ENCODE peak calls at places on chromosomes 2 and 18, in four cellular contexts. V is prostate gland, D is adrenal gland, Y is lower lobe of right lung. O is an unnamed sample.

GRCh38 chr2:46175409-46175808 is 121.8 kb upstream of the EPAS1 start:
- DNase-seq in V (no peak), D (no peak), Y (no peak), O (no peak)

GRCh38 chr2:206392118-206392517 is 51.2 kb upstream of the ADAM23 start:
- DNase-seq in V (no peak), D (peak), Y (no peak), O (no peak)

GRCh38 chr2:121869873-121870272 is 114.4 kb downstream of the TSN start:
- DNase-seq in V (no peak), D (no peak), Y (no peak), O (no peak)

GRCh38 chr2:53877556-53877955 is 17.8 kb upstream of the GPR75 start:
- DNase-seq in V (no peak), D (no peak), Y (no peak), O (no peak)

GRCh38 chr18:7177131-7177744 is 53.7 kb upstream of the LRRC30 start:
- DNase-seq in V (peak), D (peak), Y (no peak), O (no peak)

GRCh38 chr2:39243469-39244123 is at the start of gene CDKL4:
- DNase-seq in V (no peak), D (peak), Y (peak), O (peak)

GRCh38 chr2:6877402-6878305 is at the start of gene RSAD2:
- DNase-seq in V (peak), D (peak), Y (peak), O (peak)

GRCh38 chr2:1638281-1638860 is 105.9 kb downstream of the PXDN start:
- DNase-seq in V (no peak), D (no peak), Y (no peak), O (no peak)

GRCh38 chr2:110688594-110689091 is 10.8 kb upstream of the BUB1 start:
- DNase-seq in V (no peak), D (no peak), Y (no peak), O (no peak)

GRCh38 chr2:191321861-191322662 is 76.9 kb downstream of the MYO1B start:
- DNase-seq in V (no peak), D (no peak), Y (no peak), O (no peak)

GRCh38 chr2:75174981-75175380 is 24.3 kb downstream of the TACR1 start:
- DNase-seq in V (no peak), D (no peak), Y (no peak), O (no peak)

GRCh38 chr2:43676322-43677050 is at the start of gene C1GALT1C1L:
- DNase-seq in V (peak), D (peak), Y (peak), O (peak)

DNA sequence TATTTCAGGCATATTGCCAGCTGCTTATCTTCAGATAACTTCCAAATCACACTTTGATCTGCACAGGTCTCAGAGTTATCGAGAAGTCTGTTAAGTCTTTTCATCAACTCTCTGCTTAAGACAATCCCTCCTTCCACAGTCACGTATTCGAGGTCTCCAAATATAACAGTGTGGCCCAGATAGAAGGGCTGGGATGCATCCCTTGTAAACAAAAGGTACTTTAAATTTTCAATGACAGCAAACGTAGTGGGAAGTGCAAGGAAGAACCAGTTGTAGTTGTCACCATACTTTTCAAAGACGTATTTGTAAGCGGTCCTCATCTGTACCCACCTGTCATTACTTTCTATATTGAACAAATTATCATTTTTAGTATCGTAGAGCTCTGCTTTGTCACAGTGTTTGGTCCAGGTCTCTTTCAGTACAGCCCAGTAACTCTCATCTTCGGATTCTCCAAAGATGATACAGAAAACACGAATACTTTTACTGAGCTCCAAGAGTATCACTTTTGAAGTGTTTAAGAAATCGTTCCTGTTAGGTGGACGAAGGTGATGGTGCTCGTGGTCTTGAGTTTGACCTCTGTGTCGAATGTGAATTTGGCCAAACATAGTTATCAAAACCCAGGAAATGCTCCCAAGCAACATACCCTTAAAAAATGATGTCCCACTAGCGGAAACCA is 445 bp downstream of the C1GALT1C1L start:
- DNase-seq in V (no peak), D (no peak), Y (no peak), O (no peak)
- H3K4me3 ChIP-seq in V (peak), D (peak), Y (peak), O (peak)

GRCh38 chr2:231297108-231297908 is 98.2 kb upstream of the B3GNT7 start:
- DNase-seq in V (peak), D (peak), Y (peak), O (peak)
- H3K4me3 ChIP-seq in V (no peak), D (no peak), Y (no peak), O (no peak)

GRCh38 chr2:237693281-237694039 is 66.1 kb downstream of the LRRFIP1 start:
- DNase-seq in V (no peak), D (no peak), Y (no peak), O (peak)

GRCh38 chr2:237696471-237696870 is 69.1 kb downstream of the LRRFIP1 start:
- DNase-seq in V (no peak), D (no peak), Y (no peak), O (no peak)

GRCh38 chr2:237695201-237695780 is 67.9 kb downstream of the LRRFIP1 start:
- DNase-seq in V (no peak), D (no peak), Y (no peak), O (peak)

GRCh38 chr2:237692601-237693079 is 65.3 kb downstream of the LRRFIP1 start:
- DNase-seq in V (no peak), D (no peak), Y (peak), O (no peak)

GRCh38 chr2:237694423-237695194 is 67.2 kb downstream of the LRRFIP1 start:
- DNase-seq in V (no peak), D (no peak), Y (peak), O (no peak)
- H3K4me3 ChIP-seq in V (no peak), D (no peak), Y (peak), O (peak)

GRCh38 chr18:12276736-12277554 is 22.8 kb downstream of the CIDEA start:
- DNase-seq in V (no peak), D (no peak), Y (no peak), O (no peak)

GRCh38 chr18:12278765-12279682 is 24.9 kb downstream of the CIDEA start:
- DNase-seq in V (peak), D (peak), Y (peak), O (peak)

GRCh38 chr18:12274793-12275192 is 20.6 kb downstream of the CIDEA start:
- DNase-seq in V (no peak), D (no peak), Y (no peak), O (no peak)

GRCh38 chr18:12279781-12280531 is 25.8 kb downstream of the CIDEA start:
- DNase-seq in V (no peak), D (no peak), Y (no peak), O (no peak)

DNA sequence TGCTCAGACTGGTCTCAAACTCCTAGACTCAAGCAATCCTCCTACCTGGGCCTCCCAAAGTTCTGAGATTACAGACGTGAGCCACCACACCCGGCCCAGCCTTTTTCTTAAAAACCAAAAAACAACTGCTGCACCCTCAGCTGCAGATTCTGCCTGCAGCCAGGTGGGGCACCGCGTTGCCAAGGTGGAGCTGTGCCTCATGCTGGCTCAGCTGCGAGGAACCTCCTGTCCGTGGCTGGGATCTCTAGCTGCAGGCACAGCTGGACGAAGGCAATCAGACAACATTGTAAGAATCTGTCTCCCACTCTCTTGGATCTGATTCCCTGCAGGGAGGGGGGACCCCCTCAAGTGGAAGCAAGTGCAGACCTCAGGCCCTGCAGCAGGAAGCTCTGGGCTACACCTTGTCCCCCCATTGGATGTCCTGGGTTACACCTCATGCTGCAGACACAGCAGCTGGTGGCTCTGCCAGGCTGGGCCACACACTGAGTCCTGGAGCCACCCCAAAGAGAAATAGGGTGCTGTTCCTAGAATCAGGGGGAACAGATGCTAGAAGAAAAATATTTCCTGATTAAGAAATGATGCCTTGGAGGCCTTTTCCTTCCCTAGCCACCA is 24.1 kb downstream of the CIDEA start:
- DNase-seq in V (no peak), D (no peak), Y (no peak), O (no peak)
- H3K4me3 ChIP-seq in V (peak), D (no peak), Y (peak), O (peak)

GRCh38 chr2:25132693-25133092 is 35.7 kb downstream of the POMC start:
- DNase-seq in V (no peak), D (no peak), Y (no peak), O (no peak)
- H3K4me3 ChIP-seq in V (no peak), D (no peak), Y (no peak), O (no peak)

GRCh38 chr2:42129947-42130346 is 39.2 kb upstream of the EML4 start:
- DNase-seq in V (no peak), D (no peak), Y (no peak), O (no peak)

GRCh38 chr2:42135381-42136312 is 33.5 kb upstream of the EML4 start:
- DNase-seq in V (no peak), D (no peak), Y (no peak), O (no peak)

GRCh38 chr2:42132066-42132965 is 36.8 kb upstream of the EML4 start:
- DNase-seq in V (no peak), D (no peak), Y (no peak), O (no peak)

GRCh38 chr2:42133771-42134195 is 35.4 kb upstream of the EML4 start:
- DNase-seq in V (no peak), D (no peak), Y (no peak), O (no peak)

GRCh38 chr2:42132966-42133641 is 36.0 kb upstream of the EML4 start:
- DNase-seq in V (peak), D (peak), Y (peak), O (peak)
- H3K4me3 ChIP-seq in V (no peak), D (no peak), Y (peak), O (no peak)

DNA sequence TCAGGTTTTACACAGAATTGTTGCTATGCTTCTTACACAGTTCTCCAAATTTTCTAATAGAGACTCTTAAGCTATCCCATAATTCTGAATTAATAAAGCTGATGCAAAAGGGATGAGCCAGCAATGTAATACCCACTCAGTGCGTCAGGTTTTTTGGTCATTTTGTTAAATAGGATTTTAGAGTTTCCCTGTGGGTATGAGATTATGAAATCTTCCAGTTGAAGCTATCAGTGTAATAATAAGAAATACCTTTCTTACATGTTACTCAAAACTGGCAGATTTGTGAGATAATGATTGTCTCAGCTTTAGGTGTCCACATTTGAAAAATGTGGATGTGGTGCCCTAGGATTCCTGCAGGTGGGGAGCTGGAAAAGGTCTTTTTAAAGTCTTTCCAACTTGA is 44.5 kb downstream of the SOCS6 start:
- DNase-seq in V (no peak), D (no peak), Y (no peak), O (no peak)
- H3K4me3 ChIP-seq in V (no peak), D (no peak), Y (no peak), O (no peak)

GRCh38 chr2:47346107-47346506 is 56.8 kb upstream of the MSH2 start:
- DNase-seq in V (no peak), D (no peak), Y (no peak), O (no peak)

GRCh38 chr2:47346669-47347068 is 56.3 kb upstream of the MSH2 start:
- DNase-seq in V (peak), D (no peak), Y (no peak), O (no peak)

GRCh38 chr2:47339745-47340541 is 63.0 kb upstream of the MSH2 start:
- DNase-seq in V (peak), D (no peak), Y (no peak), O (peak)

GRCh38 chr2:47344890-47345583 is 57.9 kb upstream of the MSH2 start:
- DNase-seq in V (peak), D (peak), Y (peak), O (peak)

GRCh38 chr2:47345584-47345913 is 57.4 kb upstream of the MSH2 start:
- DNase-seq in V (no peak), D (no peak), Y (no peak), O (no peak)
- H3K4me3 ChIP-seq in V (peak), D (no peak), Y (peak), O (peak)

DNA sequence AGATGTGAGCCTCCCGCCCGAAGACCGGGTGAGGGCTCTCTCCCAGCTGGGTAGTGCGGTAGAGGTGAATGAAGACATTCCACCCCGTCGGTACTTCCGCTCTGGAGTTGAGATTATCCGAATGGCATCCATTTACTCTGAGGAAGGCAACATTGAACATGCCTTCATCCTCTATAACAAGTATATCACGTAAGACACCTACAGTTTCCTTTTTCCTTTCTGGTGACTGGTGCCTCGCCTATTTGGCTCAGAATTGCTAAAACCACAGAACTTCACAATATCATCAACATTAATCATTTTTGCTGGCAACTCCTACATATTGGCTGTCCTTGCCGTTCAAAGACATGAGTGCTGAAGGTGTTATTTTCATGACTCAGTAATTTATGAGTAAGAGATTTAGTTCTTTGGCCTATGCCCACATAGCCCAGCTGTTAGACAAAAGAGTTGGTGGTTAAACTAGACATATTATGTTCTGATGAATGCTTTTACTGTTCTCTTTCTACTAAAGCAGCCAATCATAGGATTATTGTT is 2.2 kb downstream of the STAMBP start:
- DNase-seq in V (no peak), D (no peak), Y (no peak), O (no peak)
- H3K4me3 ChIP-seq in V (no peak), D (no peak), Y (no peak), O (no peak)

O was measured in colonic mucosa.